ENCODE peak calls at places on chromosomes 12 and 14, in eight cellular contexts. One of them, this sample, is unnamed.
A peak's percentile ranks its signal among the peaks of the same experiment; 100 is the strongest.

GRCh38 chr12:96223411-96224218 is 29.4 kb downstream of the ELK3 start:
- DNase-seq in fibroblast of mammary gland: no peak
- DNase-seq in uterus: no peak
- DNase-seq in choroid plexus epithelial cell: peak; percentile 46
- DNase-seq in SK-N-SH: no peak
- DNase-seq in right atrium auricular region: peak; percentile 34
- DNase-seq in kidney epithelial cell: no peak
- DNase-seq in heart left ventricle: no peak
- DNase-seq in this sample: no peak

GRCh38 chr12:1604464-1604863 is 10.1 kb upstream of the FBXL14 start:
- DNase-seq in fibroblast of mammary gland: no peak
- DNase-seq in uterus: no peak
- DNase-seq in choroid plexus epithelial cell: no peak
- DNase-seq in SK-N-SH: no peak
- DNase-seq in right atrium auricular region: no peak
- DNase-seq in kidney epithelial cell: no peak
- DNase-seq in heart left ventricle: no peak
- DNase-seq in this sample: no peak

GRCh38 chr12:48351022-48351708 is 446 bp upstream of the ZNF641 start:
- DNase-seq in fibroblast of mammary gland: peak; percentile 66
- DNase-seq in uterus: peak; percentile 83
- DNase-seq in choroid plexus epithelial cell: peak; percentile 87
- DNase-seq in SK-N-SH: no peak
- DNase-seq in right atrium auricular region: peak; percentile 87
- DNase-seq in kidney epithelial cell: peak; percentile 49
- DNase-seq in heart left ventricle: no peak
- DNase-seq in this sample: peak; percentile 66

GRCh38 chr12:16165506-16165905 is 112.0 kb downstream of the SLC15A5 start:
- DNase-seq in fibroblast of mammary gland: peak; percentile 78
- DNase-seq in uterus: peak; percentile 28
- DNase-seq in choroid plexus epithelial cell: peak; percentile 73
- DNase-seq in SK-N-SH: peak; percentile 16
- DNase-seq in right atrium auricular region: peak; percentile 68
- DNase-seq in kidney epithelial cell: no peak
- DNase-seq in heart left ventricle: no peak
- DNase-seq in this sample: peak; percentile 48

GRCh38 chr12:100799770-100800169 is 5.2 kb downstream of the ANO4 start:
- DNase-seq in fibroblast of mammary gland: peak; percentile 67
- DNase-seq in uterus: no peak
- DNase-seq in choroid plexus epithelial cell: no peak
- DNase-seq in SK-N-SH: no peak
- DNase-seq in right atrium auricular region: no peak
- DNase-seq in kidney epithelial cell: no peak
- DNase-seq in heart left ventricle: no peak
- DNase-seq in this sample: peak; percentile 33

GRCh38 chr12:80412343-80412953 is 31.6 kb upstream of the PTPRQ start:
- DNase-seq in fibroblast of mammary gland: peak; percentile 76
- DNase-seq in uterus: no peak
- DNase-seq in choroid plexus epithelial cell: peak; percentile 79
- DNase-seq in SK-N-SH: peak; percentile 30
- DNase-seq in right atrium auricular region: no peak
- DNase-seq in kidney epithelial cell: no peak
- DNase-seq in heart left ventricle: no peak
- DNase-seq in this sample: peak; percentile 62

GRCh38 chr14:78164226-78164853 is 5.8 kb upstream of the NRXN3 start:
- DNase-seq in fibroblast of mammary gland: peak; percentile 7
- DNase-seq in uterus: no peak
- DNase-seq in choroid plexus epithelial cell: peak; percentile 8
- DNase-seq in SK-N-SH: peak; percentile 61
- DNase-seq in right atrium auricular region: no peak
- DNase-seq in kidney epithelial cell: no peak
- DNase-seq in heart left ventricle: no peak
- DNase-seq in this sample: no peak

GRCh38 chr14:89032086-89032649 is 207.7 kb downstream of the TTC8 start:
- DNase-seq in fibroblast of mammary gland: no peak
- DNase-seq in uterus: no peak
- DNase-seq in choroid plexus epithelial cell: no peak
- DNase-seq in SK-N-SH: no peak
- DNase-seq in right atrium auricular region: no peak
- DNase-seq in kidney epithelial cell: no peak
- DNase-seq in heart left ventricle: no peak
- DNase-seq in this sample: no peak

GRCh38 chr12:89179983-89180382 is 172.3 kb downstream of the DUSP6 start:
- DNase-seq in fibroblast of mammary gland: peak; percentile 99
- DNase-seq in uterus: no peak
- DNase-seq in choroid plexus epithelial cell: peak; percentile 98
- DNase-seq in SK-N-SH: peak; percentile 4
- DNase-seq in right atrium auricular region: no peak
- DNase-seq in kidney epithelial cell: no peak
- DNase-seq in heart left ventricle: peak; percentile 75
- DNase-seq in this sample: peak; percentile 95

GRCh38 chr12:48780381-48781025 is 8.4 kb downstream of the ADCY6 start:
- DNase-seq in fibroblast of mammary gland: no peak
- DNase-seq in uterus: no peak
- DNase-seq in choroid plexus epithelial cell: no peak
- DNase-seq in SK-N-SH: no peak
- DNase-seq in right atrium auricular region: no peak
- DNase-seq in kidney epithelial cell: no peak
- DNase-seq in heart left ventricle: no peak
- DNase-seq in this sample: no peak

GRCh38 chr14:51653855-51654548 is 2.3 kb downstream of the FRMD6 start:
- DNase-seq in fibroblast of mammary gland: peak; percentile 45
- DNase-seq in uterus: no peak
- DNase-seq in choroid plexus epithelial cell: no peak
- DNase-seq in SK-N-SH: no peak
- DNase-seq in right atrium auricular region: no peak
- DNase-seq in kidney epithelial cell: no peak
- DNase-seq in heart left ventricle: no peak
- DNase-seq in this sample: no peak

GRCh38 chr14:51652168-51653095 is 722 bp downstream of the FRMD6 start:
- DNase-seq in fibroblast of mammary gland: no peak
- DNase-seq in uterus: peak; percentile 56
- DNase-seq in choroid plexus epithelial cell: no peak
- DNase-seq in SK-N-SH: peak; percentile 74
- DNase-seq in right atrium auricular region: no peak
- DNase-seq in kidney epithelial cell: no peak
- DNase-seq in heart left ventricle: peak; percentile 43
- DNase-seq in this sample: no peak

GRCh38 chr14:51653096-51653814 is 1.5 kb downstream of the FRMD6 start:
- DNase-seq in fibroblast of mammary gland: peak; percentile 77
- DNase-seq in uterus: no peak
- DNase-seq in choroid plexus epithelial cell: peak; percentile 88
- DNase-seq in SK-N-SH: no peak
- DNase-seq in right atrium auricular region: no peak
- DNase-seq in kidney epithelial cell: no peak
- DNase-seq in heart left ventricle: peak; percentile 28
- DNase-seq in this sample: peak; percentile 88

GRCh38 chr14:51651388-51652167 is at the start of gene FRMD6:
- DNase-seq in fibroblast of mammary gland: peak; percentile 81
- DNase-seq in uterus: peak; percentile 89
- DNase-seq in choroid plexus epithelial cell: peak; percentile 93
- DNase-seq in SK-N-SH: peak; percentile 97
- DNase-seq in right atrium auricular region: peak; percentile 86
- DNase-seq in kidney epithelial cell: no peak
- DNase-seq in heart left ventricle: peak; percentile 91
- DNase-seq in this sample: peak; percentile 94

GRCh38 chr14:51654549-51654879 is 2.8 kb downstream of the FRMD6 start:
- DNase-seq in fibroblast of mammary gland: peak; percentile 52
- DNase-seq in uterus: no peak
- DNase-seq in choroid plexus epithelial cell: no peak
- DNase-seq in SK-N-SH: peak; percentile 45
- DNase-seq in right atrium auricular region: no peak
- DNase-seq in kidney epithelial cell: no peak
- DNase-seq in heart left ventricle: no peak
- DNase-seq in this sample: no peak
- H3K4me3 ChIP-seq in fibroblast of mammary gland: peak overlapping the region; percentile 79
- H3K4me3 ChIP-seq in uterus: peak overlapping the region; percentile 92
- H3K4me3 ChIP-seq in choroid plexus epithelial cell: peak overlapping the region; percentile 91
- H3K4me3 ChIP-seq in SK-N-SH: peak overlapping the region; percentile 93
- H3K4me3 ChIP-seq in right atrium auricular region: no peak overlapping the region
- H3K4me3 ChIP-seq in kidney epithelial cell: no peak overlapping the region
- H3K4me3 ChIP-seq in heart left ventricle: peak overlapping the region; percentile 76
- H3K4me3 ChIP-seq in this sample: peak overlapping the region; percentile 92

GRCh38 chr12:12693111-12693671 is 2.8 kb downstream of the GPR19 start:
- DNase-seq in fibroblast of mammary gland: no peak
- DNase-seq in uterus: no peak
- DNase-seq in choroid plexus epithelial cell: no peak
- DNase-seq in SK-N-SH: peak; percentile 64
- DNase-seq in right atrium auricular region: no peak
- DNase-seq in kidney epithelial cell: no peak
- DNase-seq in heart left ventricle: no peak
- DNase-seq in this sample: no peak
- TF ChIP-seq CTCF in fibroblast of mammary gland: no peak
- TF ChIP-seq CTCF in uterus: no peak
- TF ChIP-seq CTCF in choroid plexus epithelial cell: no peak
- TF ChIP-seq CTCF in SK-N-SH: no peak
- TF ChIP-seq CTCF in right atrium auricular region: no peak
- TF ChIP-seq CTCF in kidney epithelial cell: no peak
- TF ChIP-seq CTCF in heart left ventricle: no peak
- TF ChIP-seq CTCF in this sample: no peak

GRCh38 chr12:39386335-39386734 is 56.6 kb downstream of the KIF21A start:
- DNase-seq in fibroblast of mammary gland: no peak
- DNase-seq in uterus: no peak
- DNase-seq in choroid plexus epithelial cell: no peak
- DNase-seq in SK-N-SH: no peak
- DNase-seq in right atrium auricular region: no peak
- DNase-seq in kidney epithelial cell: no peak
- DNase-seq in heart left ventricle: no peak
- DNase-seq in this sample: no peak

GRCh38 chr12:39380090-39380489 is 62.8 kb downstream of the KIF21A start:
- DNase-seq in fibroblast of mammary gland: no peak
- DNase-seq in uterus: no peak
- DNase-seq in choroid plexus epithelial cell: no peak
- DNase-seq in SK-N-SH: no peak
- DNase-seq in right atrium auricular region: no peak
- DNase-seq in kidney epithelial cell: no peak
- DNase-seq in heart left ventricle: no peak
- DNase-seq in this sample: no peak

GRCh38 chr12:39378346-39378745 is 64.6 kb downstream of the KIF21A start:
- DNase-seq in fibroblast of mammary gland: no peak
- DNase-seq in uterus: no peak
- DNase-seq in choroid plexus epithelial cell: no peak
- DNase-seq in SK-N-SH: no peak
- DNase-seq in right atrium auricular region: no peak
- DNase-seq in kidney epithelial cell: no peak
- DNase-seq in heart left ventricle: no peak
- DNase-seq in this sample: no peak

DNA sequence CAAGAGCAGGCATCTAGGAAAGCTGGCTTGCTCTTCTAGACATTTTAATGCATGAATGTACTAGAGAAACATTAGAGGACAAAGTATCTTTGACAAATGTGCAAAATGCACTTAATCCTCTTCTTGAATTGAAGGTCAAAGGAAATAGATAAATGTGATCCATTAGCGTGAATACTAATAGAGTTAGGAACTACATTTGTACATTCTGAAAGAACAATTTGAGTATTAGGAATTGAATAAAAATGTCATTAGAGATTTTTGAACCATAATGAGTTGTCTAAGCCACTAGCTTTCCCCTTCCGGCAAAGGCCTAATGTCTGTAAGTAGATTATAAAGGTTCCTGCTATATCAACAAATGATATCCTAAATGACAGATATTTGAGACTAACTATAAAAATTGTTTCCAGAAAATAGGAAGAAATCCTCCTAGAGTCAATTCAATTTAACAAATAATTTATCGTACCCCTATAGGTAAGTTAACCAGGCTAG is 59.8 kb downstream of the KIF21A start:
- DNase-seq in fibroblast of mammary gland: no peak
- DNase-seq in uterus: no peak
- DNase-seq in choroid plexus epithelial cell: no peak
- DNase-seq in SK-N-SH: no peak
- DNase-seq in right atrium auricular region: no peak
- DNase-seq in kidney epithelial cell: no peak
- DNase-seq in heart left ventricle: no peak
- DNase-seq in this sample: no peak
- H3K4me3 ChIP-seq in fibroblast of mammary gland: no peak overlapping the region
- H3K4me3 ChIP-seq in uterus: no peak overlapping the region
- H3K4me3 ChIP-seq in choroid plexus epithelial cell: no peak overlapping the region
- H3K4me3 ChIP-seq in SK-N-SH: no peak overlapping the region
- H3K4me3 ChIP-seq in right atrium auricular region: no peak overlapping the region
- H3K4me3 ChIP-seq in kidney epithelial cell: no peak overlapping the region
- H3K4me3 ChIP-seq in heart left ventricle: no peak overlapping the region
- H3K4me3 ChIP-seq in this sample: no peak overlapping the region

GRCh38 chr14:36655054-36655381 is 6.6 kb upstream of the PAX9 start:
- DNase-seq in fibroblast of mammary gland: no peak
- DNase-seq in uterus: no peak
- DNase-seq in choroid plexus epithelial cell: no peak
- DNase-seq in SK-N-SH: no peak
- DNase-seq in right atrium auricular region: no peak
- DNase-seq in kidney epithelial cell: no peak
- DNase-seq in heart left ventricle: no peak
- DNase-seq in this sample: no peak
- TF ChIP-seq CTCF in fibroblast of mammary gland: no peak
- TF ChIP-seq CTCF in uterus: no peak
- TF ChIP-seq CTCF in choroid plexus epithelial cell: no peak
- TF ChIP-seq CTCF in SK-N-SH: no peak
- TF ChIP-seq CTCF in right atrium auricular region: no peak
- TF ChIP-seq CTCF in kidney epithelial cell: no peak
- TF ChIP-seq CTCF in heart left ventricle: no peak
- TF ChIP-seq CTCF in this sample: no peak

DNA sequence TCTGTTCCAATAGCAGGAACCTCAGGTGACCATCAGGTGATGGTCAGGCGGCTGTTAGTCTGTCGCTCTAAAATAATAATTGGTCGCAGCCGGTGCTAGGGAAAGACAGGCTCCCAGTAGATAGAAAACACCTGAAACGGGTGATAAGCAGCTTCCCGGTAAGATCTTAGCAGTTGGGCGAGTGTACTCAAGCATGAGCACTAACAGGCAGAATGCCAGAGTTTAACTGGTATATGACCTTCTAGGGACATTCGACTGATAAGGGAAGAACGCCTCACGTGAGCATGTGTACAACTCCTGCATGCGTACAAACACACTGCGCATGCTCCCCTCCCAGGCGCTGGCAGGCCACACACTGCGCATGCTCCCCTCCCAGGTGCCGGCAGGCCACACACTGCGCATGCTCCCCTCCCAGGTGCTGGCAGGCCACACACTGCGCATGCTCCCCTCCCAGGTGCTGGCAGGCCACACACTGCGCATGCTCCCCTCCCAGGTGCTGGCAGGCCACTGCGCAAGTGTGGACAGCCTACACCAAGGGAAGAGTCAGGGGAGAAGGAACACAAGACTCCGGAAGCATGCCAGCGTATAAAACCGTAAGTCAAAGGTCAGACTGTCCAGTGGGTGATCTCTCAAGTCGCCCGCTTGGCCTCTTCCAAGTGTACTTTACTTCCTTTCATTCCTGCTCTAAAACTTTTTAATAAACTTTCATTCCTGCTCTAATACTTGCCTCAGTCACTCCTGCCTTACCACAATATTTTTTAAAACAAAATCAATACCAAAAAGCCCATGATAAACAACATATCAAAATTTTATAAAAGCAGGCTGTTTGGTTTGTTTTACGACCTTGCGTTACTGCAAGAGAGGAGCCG is 24.5 kb downstream of the GPRC5D start:
- DNase-seq in fibroblast of mammary gland: peak; percentile 46
- DNase-seq in uterus: no peak
- DNase-seq in choroid plexus epithelial cell: peak; percentile 91
- DNase-seq in SK-N-SH: peak; percentile 66
- DNase-seq in right atrium auricular region: peak; percentile 69
- DNase-seq in kidney epithelial cell: no peak
- DNase-seq in heart left ventricle: peak; percentile 60
- DNase-seq in this sample: peak; percentile 41
- H3K4me3 ChIP-seq in fibroblast of mammary gland: peak overlapping the region; percentile 9
- H3K4me3 ChIP-seq in uterus: peak overlapping the region; percentile 8
- H3K4me3 ChIP-seq in choroid plexus epithelial cell: peak overlapping the region; percentile 60
- H3K4me3 ChIP-seq in SK-N-SH: peak overlapping the region; percentile 56
- H3K4me3 ChIP-seq in right atrium auricular region: peak overlapping the region; percentile 34
- H3K4me3 ChIP-seq in kidney epithelial cell: peak overlapping the region; percentile 34
- H3K4me3 ChIP-seq in heart left ventricle: peak overlapping the region; percentile 9
- H3K4me3 ChIP-seq in this sample: peak overlapping the region; percentile 56

This sample was measured in AG10803.